ENCODE peak calls at places on chromosomes 12 and 14, in six cellular contexts. L is colonic mucosa; H is bronchial epithelial cell; F is CD8-positive, alpha-beta memory T cell; P is Panc1; Y is right cardiac atrium. W is an unnamed sample.

GRCh38 chr12:10304161-10304574 is 3.5 kb upstream of the KLRD1 start:
- DNase-seq in L (no peak), Y (no peak), F (peak; percentile 50), P (no peak), H (peak; percentile 22), W (no peak)

GRCh38 chr12:109134186-109134917 is 18.0 kb downstream of the ACACB start:
- DNase-seq in P (no peak), Y (peak; percentile 80), L (no peak), F (no peak), H (peak; percentile 9), W (no peak)

GRCh38 chr12:132554857-132555630 is 55.3 kb downstream of the LRCOL1 start:
- DNase-seq in H (no peak), P (no peak), L (no peak), F (no peak), Y (no peak), W (no peak)

GRCh38 chr12:88552672-88553079 is 27.6 kb downstream of the KITLG start:
- DNase-seq in H (peak; percentile 62), P (peak; percentile 46), L (no peak), Y (no peak), F (no peak), W (no peak)

GRCh38 chr12:49941556-49942511 is 8.7 kb upstream of the AQP2 start:
- DNase-seq in H (no peak), L (no peak), F (no peak), P (no peak), Y (no peak), W (no peak)

GRCh38 chr12:1594045-1594294 is 411 bp downstream of the FBXL14 start:
- DNase-seq in H (no peak), F (no peak), L (peak; percentile 65), Y (no peak), P (no peak), W (no peak)

GRCh38 chr14:31280871-31281220 is 73.3 kb upstream of the HECTD1 start:
- DNase-seq in F (no peak), L (no peak), P (no peak), Y (no peak), H (no peak), W (no peak)

GRCh38 chr12:45989857-45990467 is 412 bp downstream of the SCAF11 start:
- DNase-seq in H (no peak), L (peak; percentile 81), P (no peak), F (peak; percentile 69), Y (peak; percentile 89), W (no peak)

GRCh38 chr14:86933460-86933859 is 1059.5 kb downstream of the GALC start:
- DNase-seq in P (no peak), H (no peak), L (no peak), F (no peak), Y (no peak), W (no peak)

GRCh38 chr14:59004012-59004411 is 184.5 kb upstream of the DAAM1 start:
- DNase-seq in H (no peak), Y (no peak), P (no peak), F (no peak), L (no peak), W (no peak)

GRCh38 chr12:78641837-78642423 is 222.6 kb upstream of the SYT1 start:
- DNase-seq in F (no peak), P (no peak), Y (no peak), H (peak; percentile 5), L (no peak), W (no peak)

GRCh38 chr14:69242311-69243224 is 17.4 kb upstream of the GALNT16 start:
- DNase-seq in H (peak; percentile 62), P (peak; percentile 33), F (peak; percentile 57), L (peak; percentile 64), Y (peak; percentile 46), W (peak; percentile 37)

GRCh38 chr14:105974902-105975301 is 448.5 kb downstream of the TMEM121 start:
- DNase-seq in Y (peak; percentile 56), H (no peak), L (no peak), P (no peak), F (peak; percentile 83), W (no peak)

GRCh38 chr14:91038439-91038838 is 22.0 kb downstream of the RPS6KA5 start:
- DNase-seq in Y (peak; percentile 46), F (no peak), P (no peak), L (no peak), H (peak; percentile 91), W (no peak)

GRCh38 chr12:1809606-1810140 is 10.7 kb upstream of the LRTM2 start:
- DNase-seq in F (peak; percentile 25), L (no peak), Y (no peak), P (no peak), H (no peak), W (no peak)

GRCh38 chr12:64083285-64084210 is 138.5 kb downstream of the KICS2 start:
- DNase-seq in L (peak; percentile 87), H (peak; percentile 31), P (no peak), F (no peak), Y (peak; percentile 89), W (no peak)

GRCh38 chr12:69161835-69162234 is 77.5 kb upstream of the CPSF6 start:
- DNase-seq in F (peak; percentile 67), Y (no peak), P (no peak), H (no peak), L (no peak), W (peak; percentile 35)

GRCh38 chr14:89004195-89004594 is 179.7 kb downstream of the TTC8 start:
- DNase-seq in P (no peak), Y (no peak), H (peak; percentile 92), F (no peak), L (no peak), W (no peak)

GRCh38 chr14:100422556-100423420 is 99.6 kb downstream of the SLC25A47 start:
- DNase-seq in F (no peak), P (no peak), L (no peak), Y (no peak), H (no peak), W (no peak)

GRCh38 chr14:24310666-24311604 is at the start of gene LTB4R:
- DNase-seq in H (peak; percentile 59), P (no peak), F (peak; percentile 82), L (peak; percentile 76), Y (peak; percentile 92), W (peak; percentile 26)

GRCh38 chr14:93967637-93968250 is 8.6 kb downstream of the ASB2 start:
- DNase-seq in H (no peak), P (no peak), L (no peak), F (no peak), Y (no peak), W (peak; percentile 95)

GRCh38 chr12:79407671-79408622 is 282.8 kb downstream of the PAWR start:
- DNase-seq in H (peak; percentile 79), L (peak; percentile 78), P (peak; percentile 64), F (no peak), Y (peak; percentile 61), W (peak; percentile 4)

GRCh38 chr14:77108753-77109152 is 10.7 kb downstream of the CIPC start:
- DNase-seq in H (no peak), P (no peak), F (no peak), L (no peak), Y (no peak), W (no peak)

GRCh38 chr12:53751336-53752191 is at the start of gene CISTR:
- DNase-seq in L (no peak), F (peak; percentile 63), P (no peak), H (no peak), Y (peak; percentile 70), W (no peak)
- H3K4me3 ChIP-seq in L (peak within 1 kb of the TSS; percentile 43), F (peak within 1 kb of the TSS; percentile 56), P (peak within 1 kb of the TSS; percentile 45), H (peak within 1 kb of the TSS; percentile 22), Y (peak within 1 kb of the TSS; percentile 62), W (peak within 1 kb of the TSS; percentile 49)

GRCh38 chr14:61512508-61512907 is 182.8 kb upstream of the HIF1A start:
- DNase-seq in H (peak; percentile 94), Y (no peak), F (no peak), P (no peak), L (no peak), W (no peak)
- H3K4me3 ChIP-seq in H (no peak overlapping the region), Y (no peak overlapping the region), F (no peak overlapping the region), P (no peak overlapping the region), L (no peak overlapping the region), W (no peak overlapping the region)

GRCh38 chr12:54004841-54005530 is 3.8 kb upstream of the HOXC8 start:
- DNase-seq in F (no peak), Y (no peak), L (no peak), P (no peak), H (no peak), W (no peak)

GRCh38 chr12:54006700-54007220 is 2.0 kb upstream of the HOXC8 start:
- DNase-seq in H (no peak), L (no peak), F (no peak), Y (no peak), P (no peak), W (no peak)

GRCh38 chr12:54005531-54005852 is 3.3 kb upstream of the HOXC8 start:
- DNase-seq in H (no peak), P (no peak), L (no peak), Y (no peak), F (no peak), W (no peak)

GRCh38 chr12:54007538-54008259 is 1.1 kb upstream of the HOXC8 start:
- DNase-seq in F (no peak), Y (no peak), H (no peak), L (no peak), P (no peak), W (no peak)

DNA sequence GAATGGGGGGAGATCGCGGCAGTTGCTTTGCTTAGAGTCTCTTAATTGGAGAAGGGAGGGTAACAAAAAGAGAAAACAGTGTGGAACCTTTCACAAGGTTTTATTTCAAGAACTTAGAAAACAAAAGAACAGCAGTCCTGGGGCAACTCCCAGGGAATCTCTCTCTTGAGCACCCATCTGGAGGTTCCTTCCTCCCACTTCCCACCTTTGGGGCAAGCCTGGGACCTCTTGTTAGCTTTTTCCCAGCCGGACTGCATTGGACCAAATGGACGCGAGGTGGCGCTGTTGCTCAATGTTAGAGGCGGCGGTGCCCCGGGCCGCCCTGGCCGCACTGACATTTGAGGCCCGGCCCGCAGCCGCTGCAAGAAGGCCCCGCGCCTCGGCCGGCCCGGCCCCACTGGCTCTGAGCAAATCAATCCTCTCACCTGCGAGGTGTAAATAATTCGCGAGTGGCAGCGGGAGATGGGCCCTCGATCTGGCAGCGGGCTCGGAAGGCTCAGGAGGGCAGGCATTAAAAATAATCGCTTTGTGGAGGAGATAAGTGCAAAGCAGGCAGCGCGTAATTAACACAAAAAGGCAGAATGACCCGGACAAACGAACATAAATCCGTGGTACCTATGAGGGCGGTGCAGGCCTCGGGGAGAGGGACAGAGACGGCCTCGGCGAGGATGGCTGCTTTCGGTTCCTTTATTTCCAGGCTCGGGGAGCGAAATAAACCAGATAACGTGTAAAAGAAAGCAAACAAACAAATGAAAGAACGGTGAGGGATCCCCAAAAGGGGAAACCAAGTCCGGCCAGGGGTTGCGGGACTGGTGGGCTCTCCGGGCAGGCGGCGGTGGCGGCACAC is 2.7 kb upstream of the HOXC8 start:
- DNase-seq in P (no peak), Y (peak; percentile 95), L (peak; percentile 87), H (peak; percentile 46), F (peak; percentile 87), W (no peak)
- H3K4me3 ChIP-seq in P (peak overlapping the region; percentile 66), Y (peak overlapping the region; percentile 50), L (peak overlapping the region; percentile 14), H (peak overlapping the region; percentile 5), F (peak overlapping the region; percentile 51), W (no peak overlapping the region)

GRCh38 chr14:99118046-99118721 is 153.8 kb downstream of the BCL11B start:
- DNase-seq in L (peak; percentile 15), P (no peak), Y (no peak), F (no peak), H (no peak), W (no peak)

GRCh38 chr14:99119554-99119953 is 152.4 kb downstream of the BCL11B start:
- DNase-seq in Y (no peak), L (peak; percentile 2), F (no peak), P (no peak), H (no peak), W (no peak)

GRCh38 chr14:99121027-99121875 is 150.7 kb downstream of the BCL11B start:
- DNase-seq in Y (no peak), F (no peak), P (no peak), H (no peak), L (peak; percentile 6), W (no peak)

GRCh38 chr14:99118946-99119345 is 153.1 kb downstream of the BCL11B start:
- DNase-seq in P (no peak), H (no peak), F (no peak), L (peak; percentile 12), Y (no peak), W (no peak)

GRCh38 chr14:99120147-99121026 is 151.6 kb downstream of the BCL11B start:
- DNase-seq in P (no peak), F (no peak), L (peak; percentile 12), H (no peak), Y (no peak), W (no peak)
- H3K4me3 ChIP-seq in P (no peak overlapping the region), F (no peak overlapping the region), L (no peak overlapping the region), H (no peak overlapping the region), Y (no peak overlapping the region), W (no peak overlapping the region)

W was measured in GM12864.